ENCODE peak calls at places on chromosome 20, in six cellular contexts. S is dorsolateral prefrontal cortex, H is endodermal cell, R is endothelial cell of umbilical vein, N is breast epithelium, O is bronchial epithelial cell. M is an unnamed sample.

GRCh38 chr20:50395258-50395729 is 114.9 kb upstream of the PTPN1 start:
- DNase-seq in O (no peak), H (no peak), S (no peak), R (no peak), N (peak; percentile 43), M (no peak)

GRCh38 chr20:18034039-18034438 is 23.7 kb downstream of the OVOL2 start:
- DNase-seq in H (no peak), N (no peak), S (no peak), O (no peak), R (no peak), M (no peak)

GRCh38 chr20:32564921-32565734 is 20.0 kb downstream of the NOL4L start:
- DNase-seq in R (no peak), N (peak; percentile 27), H (no peak), O (no peak), S (no peak), M (no peak)

GRCh38 chr20:53138454-53139291 is 166.5 kb downstream of the TSHZ2 start:
- DNase-seq in O (no peak), N (no peak), S (no peak), H (no peak), R (no peak), M (no peak)

GRCh38 chr20:61436268-61436667 is 184.2 kb downstream of the CDH4 start:
- DNase-seq in R (no peak), O (peak; percentile 71), S (no peak), N (no peak), H (no peak), M (no peak)

GRCh38 chr20:49043000-49043399 is 3.1 kb upstream of the CSE1L start:
- DNase-seq in N (no peak), H (peak; percentile 34), R (no peak), O (peak; percentile 70), S (no peak), M (no peak)

GRCh38 chr20:59515013-59515905 is 89.1 kb upstream of the PHACTR3 start:
- DNase-seq in N (peak; percentile 27), S (peak; percentile 88), O (peak; percentile 33), R (peak; percentile 61), H (peak; percentile 97), M (no peak)

GRCh38 chr20:53631909-53632662 is 38.4 kb upstream of the ZNF217 start:
- DNase-seq in N (no peak), R (no peak), S (no peak), H (peak; percentile 22), O (no peak), M (no peak)

GRCh38 chr20:62921119-62921687 is 5.1 kb downstream of the DIDO1 start:
- DNase-seq in H (peak; percentile 87), R (peak; percentile 53), N (no peak), S (no peak), O (peak; percentile 64), M (no peak)

GRCh38 chr20:51452091-51452613 is 90.4 kb downstream of the NFATC2 start:
- DNase-seq in O (no peak), R (no peak), S (no peak), H (no peak), N (no peak), M (no peak)
- TF ChIP-seq CTCF in O (no peak), R (no peak), S (no peak), H (no peak), N (no peak), M (no peak)

GRCh38 chr20:34213213-34213612 is 28.0 kb upstream of the ASIP start:
- DNase-seq in H (no peak), O (no peak), N (no peak), R (no peak), S (no peak), M (no peak)

GRCh38 chr20:34220581-34220980 is 20.6 kb upstream of the ASIP start:
- DNase-seq in O (peak; percentile 67), R (peak; percentile 78), H (no peak), S (no peak), N (no peak), M (no peak)

GRCh38 chr20:34211591-34211990 is 29.6 kb upstream of the ASIP start:
- DNase-seq in S (no peak), O (no peak), N (no peak), H (no peak), R (no peak), M (no peak)

GRCh38 chr20:34215711-34216381 is 25.4 kb upstream of the ASIP start:
- DNase-seq in S (peak; percentile 58), H (peak; percentile 95), O (peak; percentile 38), N (peak; percentile 66), R (peak; percentile 67), M (peak; percentile 58)

GRCh38 chr20:34216382-34216742 is 24.9 kb upstream of the ASIP start:
- DNase-seq in S (no peak), O (no peak), N (no peak), H (no peak), R (no peak), M (no peak)
- TF ChIP-seq CTCF in S (no peak), O (no peak), N (no peak), H (no peak), R (no peak), M (no peak)

GRCh38 chr20:38340693-38341092 is 5.6 kb upstream of the LBP start:
- DNase-seq in H (no peak), O (no peak), R (no peak), N (no peak), S (no peak), M (no peak)

GRCh38 chr20:38339993-38340392 is 6.3 kb upstream of the LBP start:
- DNase-seq in R (no peak), S (no peak), H (no peak), N (no peak), O (no peak), M (no peak)

GRCh38 chr20:38337561-38338140 is 8.6 kb upstream of the LBP start:
- DNase-seq in H (peak; percentile 97), R (no peak), O (peak; percentile 13), S (peak; percentile 42), N (no peak), M (peak; percentile 11)

GRCh38 chr20:38342196-38342595 is 4.1 kb upstream of the LBP start:
- DNase-seq in H (peak; percentile 82), R (no peak), S (no peak), O (no peak), N (no peak), M (no peak)

GRCh38 chr20:38338849-38339520 is 7.3 kb upstream of the LBP start:
- DNase-seq in S (no peak), R (no peak), O (peak; percentile 37), H (peak; percentile 85), N (no peak), M (no peak)
- TF ChIP-seq CTCF in S (peak; percentile 9), R (no peak), O (peak; percentile 51), H (peak; percentile 71), N (no peak), M (peak; percentile 16)

DNA sequence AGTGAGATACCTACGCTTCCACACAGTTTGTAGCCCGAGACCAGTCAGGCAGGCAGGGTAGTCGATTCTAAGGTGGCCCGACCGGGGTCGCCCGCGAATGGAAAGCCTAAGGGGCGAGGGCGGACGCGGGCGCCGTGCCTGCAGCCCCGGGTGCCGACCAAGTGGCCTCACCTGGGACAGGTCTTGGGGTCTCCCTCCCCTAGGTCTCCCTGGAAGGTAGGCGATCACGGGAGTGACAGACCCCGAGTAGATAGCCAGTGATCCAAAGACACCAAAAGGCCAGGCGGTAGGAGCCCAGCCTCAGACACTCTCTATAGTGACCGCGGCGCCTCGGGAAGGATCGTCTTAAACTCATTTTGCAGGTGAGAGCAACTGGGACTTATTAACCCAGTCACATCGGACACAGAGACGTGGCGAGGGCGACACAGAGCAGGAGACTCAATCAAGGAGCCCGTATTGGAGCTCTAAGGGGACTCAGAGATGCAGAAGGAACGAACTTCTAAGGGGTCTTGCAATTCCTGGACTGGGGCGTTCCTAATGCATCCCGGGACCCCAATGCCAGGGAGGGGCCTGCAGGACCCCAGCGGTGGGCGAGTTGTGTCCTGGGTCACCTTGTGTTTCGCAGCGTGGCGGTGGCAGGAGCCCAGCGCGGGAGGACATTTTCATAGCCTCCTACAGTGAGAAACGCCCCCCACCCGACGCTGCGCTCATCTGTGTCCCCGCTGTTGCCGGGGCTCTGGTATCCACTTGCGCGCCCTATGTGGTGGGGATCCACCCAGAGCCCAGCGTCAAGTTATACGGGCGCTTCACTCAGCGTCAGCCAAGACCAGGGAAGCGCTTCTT is 2.1 kb upstream of the VSX1 start:
- DNase-seq in S (no peak), O (no peak), N (peak; percentile 13), H (peak; percentile 91), R (no peak), M (no peak)
- TF ChIP-seq CTCF in S (peak; percentile 48), O (no peak), N (no peak), H (peak; percentile 87), R (no peak), M (no peak)

M was measured in LNCaP clone FGC.